ENCODE peak calls at places on chromosome 4, in eight cellular contexts. V is SK-N-SH, E is spleen, A is WERI-Rb-1, G is RWPE1, Q is cardiac muscle cell, R is cardiac fibroblast, X is choroid plexus epithelial cell. F is an unnamed sample.

GRCh38 chr4:6815029-6815836 is 32.7 kb downstream of the KIAA0232 start:
- DNase-seq in V (no peak), E (no peak), A (no peak), G (no peak), Q (no peak), R (no peak), X (no peak), F (no peak)

GRCh38 chr4:2072971-2073807 is 14.1 kb downstream of the NAT8L start:
- DNase-seq in V (peak), E (peak), A (no peak), G (no peak), Q (no peak), R (no peak), X (no peak), F (no peak)

GRCh38 chr4:185682236-185682635 is 129.8 kb downstream of the SORBS2 start:
- DNase-seq in V (no peak), E (no peak), A (no peak), G (peak), Q (no peak), R (peak), X (peak), F (peak)

GRCh38 chr4:38837849-38838248 is 18.8 kb downstream of the TLR6 start:
- DNase-seq in V (no peak), E (no peak), A (no peak), G (no peak), Q (no peak), R (peak), X (peak), F (peak)

GRCh38 chr4:2503809-2504208 is 32.6 kb upstream of the FAM193A start:
- DNase-seq in V (no peak), E (no peak), A (no peak), G (no peak), Q (no peak), R (no peak), X (no peak), F (no peak)

GRCh38 chr4:40888916-40889315 is 139.2 kb downstream of the NSUN7 start:
- DNase-seq in V (no peak), E (no peak), A (no peak), G (no peak), Q (no peak), R (no peak), X (no peak), F (no peak)

GRCh38 chr4:125140966-125141495 is 173.7 kb upstream of the FAT4 start:
- DNase-seq in V (peak), E (no peak), A (no peak), G (peak), Q (no peak), R (peak), X (peak), F (peak)

GRCh38 chr4:181548873-181549541 is 694.2 kb upstream of the TENM3 start:
- DNase-seq in V (no peak), E (no peak), A (no peak), G (peak), Q (no peak), R (peak), X (peak), F (peak)

GRCh38 chr4:8910822-8911310 is 39.2 kb upstream of the HMX1 start:
- DNase-seq in V (no peak), E (no peak), A (peak), G (no peak), Q (no peak), R (no peak), X (no peak), F (no peak)

GRCh38 chr4:142556613-142557012 is 289.5 kb downstream of the INPP4B start:
- DNase-seq in V (no peak), E (no peak), A (no peak), G (no peak), Q (no peak), R (no peak), X (no peak), F (no peak)

GRCh38 chr4:142801966-142802365 is 44.1 kb downstream of the INPP4B start:
- DNase-seq in V (no peak), E (no peak), A (no peak), G (peak), Q (no peak), R (no peak), X (no peak), F (peak)

DNA sequence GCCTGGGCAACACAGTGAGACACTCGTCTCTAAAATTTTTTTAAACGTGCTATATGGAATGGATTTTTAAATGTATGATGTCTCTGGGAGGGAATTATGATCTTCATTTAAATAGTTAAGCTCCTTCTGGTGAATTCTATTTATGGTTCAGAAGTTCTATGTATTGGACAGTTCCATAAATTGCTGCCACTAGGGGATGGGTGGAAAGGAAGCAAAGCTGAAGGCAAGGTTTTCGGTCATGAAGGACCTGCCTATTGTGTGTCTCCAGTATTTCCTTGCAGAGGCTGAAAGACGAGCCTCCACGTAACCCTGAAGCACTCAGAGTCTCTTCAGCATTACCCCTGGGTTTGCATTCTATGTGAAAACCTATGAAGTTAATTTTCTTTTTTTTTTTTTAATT is 451.5 kb upstream of the FAT1 start:
- DNase-seq in V (no peak), E (no peak), A (no peak), G (no peak), Q (no peak), R (no peak), X (no peak), F (no peak)
- TF ChIP-seq CTCF in V (peak), E (no peak), A (no peak), G (no peak), Q (no peak), R (peak), X (peak), F (no peak)

DNA sequence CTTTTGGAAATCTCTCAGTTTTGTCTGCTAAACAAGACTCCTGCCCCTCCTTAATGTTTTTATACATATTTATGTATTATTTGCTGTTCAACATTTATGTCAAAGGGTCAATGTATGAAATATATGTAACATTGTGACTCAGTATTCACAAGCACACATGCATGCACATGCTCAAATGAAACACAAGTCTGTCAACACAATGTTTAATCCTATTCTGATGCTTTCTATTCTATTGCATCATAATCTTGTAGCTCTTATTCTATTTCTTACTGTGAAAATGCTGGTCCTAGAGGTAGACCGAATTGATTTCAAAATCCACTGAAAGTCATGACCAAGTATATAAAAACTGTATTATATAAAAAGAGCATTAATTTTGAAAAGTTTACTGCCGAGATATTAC is 1463.3 kb downstream of the C4orf33 start:
- DNase-seq in V (no peak), E (no peak), A (no peak), G (no peak), Q (no peak), R (no peak), X (no peak), F (no peak)
- TF ChIP-seq CTCF in V (no peak), E (no peak), A (no peak), G (no peak), Q (no peak), R (no peak), X (no peak), F (no peak)

GRCh38 chr4:100117749-100118148 is 72.5 kb downstream of the DDIT4L start:
- DNase-seq in V (peak), E (no peak), A (no peak), G (no peak), Q (no peak), R (peak), X (peak), F (no peak)
- TF ChIP-seq CTCF in V (no peak), E (no peak), A (no peak), G (no peak), Q (peak), R (no peak), X (peak), F (no peak)

GRCh38 chr4:184620208-184620867 is 28.9 kb downstream of the CASP3 start:
- DNase-seq in V (no peak), E (no peak), A (no peak), G (no peak), Q (no peak), R (no peak), X (no peak), F (no peak)
- TF ChIP-seq CTCF in V (no peak), E (no peak), A (no peak), G (no peak), Q (no peak), R (no peak), X (no peak), F (no peak)

DNA sequence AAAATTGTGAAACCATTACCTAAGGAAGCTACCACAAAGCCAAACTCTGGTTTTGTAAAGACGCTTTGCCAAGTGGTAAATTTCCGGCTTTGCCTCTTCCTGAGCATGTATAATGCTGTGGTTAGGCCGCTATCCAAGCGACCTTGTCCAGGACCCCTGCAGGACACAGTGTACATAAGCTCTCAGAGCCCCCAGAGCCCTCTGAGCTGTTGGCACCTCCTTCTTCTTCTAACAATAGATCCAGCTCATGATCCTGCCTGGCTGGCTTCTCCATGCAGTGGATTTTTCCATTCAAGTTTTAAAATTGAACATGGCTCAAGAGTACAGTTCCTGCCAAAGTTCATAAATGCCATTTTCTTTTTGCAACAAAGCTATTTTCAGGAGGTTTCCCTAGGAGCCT is 326.7 kb downstream of the MAPK10 start:
- DNase-seq in V (no peak), E (no peak), A (no peak), G (no peak), Q (peak), R (peak), X (peak), F (peak)
- TF ChIP-seq CTCF in V (no peak), E (no peak), A (no peak), G (no peak), Q (peak), R (peak), X (no peak), F (no peak)

DNA sequence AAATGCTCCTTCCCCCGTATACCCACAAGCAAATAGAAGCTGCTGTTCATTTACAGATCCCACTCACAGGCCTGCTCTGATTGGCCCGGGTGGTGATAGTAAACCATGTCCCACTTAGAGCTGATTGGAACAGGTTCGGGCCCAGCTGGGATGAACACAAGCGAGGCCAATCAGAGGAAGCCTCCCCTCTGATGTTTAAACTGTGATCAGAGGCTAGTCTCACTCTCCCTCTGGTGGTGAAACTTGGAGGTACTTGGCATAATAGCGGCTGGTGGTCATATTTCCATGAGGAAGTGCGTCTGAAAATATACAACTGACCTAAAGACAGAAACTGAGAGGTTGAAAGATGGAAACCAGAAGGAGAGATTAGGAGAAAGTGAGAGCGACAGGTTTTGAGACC is 51.5 kb upstream of the TRPC3 start:
- DNase-seq in V (peak), E (no peak), A (peak), G (peak), Q (peak), R (peak), X (peak), F (peak)
- TF ChIP-seq CTCF in V (peak), E (peak), A (peak), G (no peak), Q (peak), R (peak), X (peak), F (no peak)

DNA sequence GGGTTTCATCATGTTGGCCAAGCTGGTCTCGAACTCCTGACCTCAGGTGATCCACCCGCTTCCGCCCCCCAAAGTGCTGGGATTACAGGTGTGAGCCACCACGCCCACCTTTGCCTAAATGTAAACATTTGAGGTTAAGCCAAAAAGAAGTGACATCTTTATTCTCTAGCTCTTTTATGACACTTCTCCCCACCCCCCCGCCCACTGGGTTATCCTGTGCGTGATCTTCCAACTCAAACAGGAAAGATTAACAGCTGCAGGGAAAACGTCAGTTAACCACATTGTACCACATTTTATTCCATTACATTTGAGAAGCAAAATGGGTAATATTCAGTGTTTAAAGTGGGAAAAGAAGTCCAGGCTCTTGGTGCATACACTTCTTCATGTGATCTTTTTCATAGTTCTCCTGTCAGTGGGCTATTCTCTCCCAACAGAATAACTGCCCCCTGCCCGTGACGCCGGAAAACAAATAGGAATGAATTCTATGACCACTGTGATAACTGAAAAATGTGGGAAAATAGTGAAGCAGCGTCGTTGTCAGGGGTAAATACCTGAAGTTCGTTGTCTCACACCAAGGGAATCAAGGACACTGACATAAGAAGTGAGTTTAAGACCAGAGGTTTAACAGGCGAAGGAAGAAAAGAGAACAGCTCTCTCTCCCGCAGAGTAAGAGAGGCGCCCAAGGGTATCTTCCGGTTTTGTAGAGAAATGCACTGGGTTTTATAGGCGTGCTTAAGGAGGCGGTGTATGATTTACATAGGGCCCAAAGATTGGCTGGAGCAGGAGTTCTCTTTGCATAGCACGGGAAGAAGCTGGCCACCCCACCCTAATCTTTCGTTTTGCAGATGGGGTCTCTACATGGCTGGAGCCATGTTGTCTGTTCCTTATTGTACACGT is 9.7 kb upstream of the SRD5A3 start:
- DNase-seq in V (no peak), E (no peak), A (no peak), G (no peak), Q (no peak), R (no peak), X (no peak), F (no peak)
- TF ChIP-seq CTCF in V (no peak), E (no peak), A (no peak), G (no peak), Q (no peak), R (no peak), X (no peak), F (no peak)

F was measured in MCF 10A.